ENCODE peak calls at places on chromosomes 7 and 10, in nine cellular contexts. Z is activated T-helper 1 cell treated with Interleukin-2 at 50 U/mL for 16 hours, M is skeletal muscle cell, V is COLO829, G is NCI-H1417 treated with DMSO at 0.1 percent for 48 hours, C is activated T-cell treated with anti-CD3 and anti-CD28 coated beads for 4 hours, D is PC-3, B is CMK, F is AG04449. X is an unnamed sample.
A peak's percentile ranks its signal among the peaks of the same experiment; 100 is the strongest.

GRCh38 chr7:148204639-148205292 is 385.8 kb upstream of the C7orf33 start:
- DNase-seq in F (no peak), G (peak; percentile 8), M (no peak), V (no peak), C (no peak), B (no peak), Z (no peak), D (no peak), X (no peak)

GRCh38 chr7:158973440-158973839 is 117.1 kb downstream of the DYNC2I1 start:
- DNase-seq in F (no peak), C (peak; percentile 21), D (peak; percentile 55), G (no peak), M (no peak), Z (no peak), B (no peak), V (peak; percentile 8), X (no peak)

GRCh38 chr7:25031432-25031831 is 51.5 kb upstream of the OSBPL3 start:
- DNase-seq in B (no peak), D (peak; percentile 11), C (no peak), V (no peak), M (no peak), G (no peak), F (no peak), Z (no peak), X (no peak)

GRCh38 chr10:100743626-100744135 is 1.7 kb upstream of the PAX2 start:
- DNase-seq in B (peak; percentile 68), F (no peak), V (peak; percentile 52), G (no peak), Z (no peak), C (no peak), M (no peak), D (peak; percentile 50), X (peak; percentile 30)

GRCh38 chr7:101935521-101936141 is 118.2 kb downstream of the CUX1 start:
- DNase-seq in Z (no peak), C (no peak), G (no peak), D (no peak), F (no peak), B (no peak), V (no peak), M (no peak), X (no peak)

GRCh38 chr10:72375585-72375984 is 20.9 kb upstream of the DNAJB12 start:
- DNase-seq in G (no peak), C (no peak), Z (no peak), F (no peak), V (no peak), D (peak; percentile 7), B (no peak), M (no peak), X (no peak)

GRCh38 chr10:97689637-97690036 is 2.6 kb upstream of the AVPI1 start:
- DNase-seq in F (peak; percentile 91), C (no peak), D (peak; percentile 88), G (no peak), M (peak; percentile 88), V (peak; percentile 29), B (no peak), Z (no peak), X (no peak)

GRCh38 chr10:27998178-27998953 is 513 bp downstream of the ODAD2 start:
- DNase-seq in V (no peak), Z (peak; percentile 4), M (no peak), C (no peak), B (peak; percentile 0), G (no peak), F (no peak), D (peak; percentile 27), X (no peak)

GRCh38 chr10:78335691-78336401 is 302.2 kb downstream of the RPS24 start:
- DNase-seq in V (no peak), Z (no peak), G (no peak), F (no peak), C (no peak), M (peak; percentile 20), D (peak; percentile 56), B (no peak), X (no peak)

GRCh38 chr7:73768661-73769480 is 1.2 kb downstream of the CLDN3 start:
- DNase-seq in V (no peak), D (no peak), C (no peak), Z (no peak), F (no peak), B (no peak), G (no peak), M (no peak), X (no peak)

GRCh38 chr10:43230909-43231522 is 35.8 kb downstream of the RASGEF1A start:
- DNase-seq in G (no peak), B (no peak), F (no peak), M (no peak), V (no peak), C (no peak), Z (no peak), D (no peak), X (no peak)

GRCh38 chr10:8058274-8059111 is 4.0 kb downstream of the GATA3 start:
- DNase-seq in Z (no peak), B (no peak), C (no peak), D (no peak), M (no peak), G (no peak), F (no peak), V (no peak), X (no peak)

GRCh38 chr10:91559170-91559569 is 73.7 kb downstream of the PPP1R3C start:
- DNase-seq in Z (no peak), M (no peak), G (no peak), C (no peak), B (no peak), F (no peak), V (no peak), D (no peak), X (no peak)

GRCh38 chr10:106612381-106612780 is 552.1 kb downstream of the SORCS1 start:
- DNase-seq in G (no peak), F (no peak), C (no peak), B (no peak), M (no peak), D (no peak), V (no peak), Z (no peak), X (no peak)

GRCh38 chr10:7337431-7338171 is 73.2 kb downstream of the SFMBT2 start:
- DNase-seq in G (no peak), D (no peak), M (no peak), B (no peak), F (no peak), C (no peak), V (no peak), Z (no peak), X (no peak)

GRCh38 chr7:31958216-31958615 is 112.0 kb downstream of the PDE1C start:
- DNase-seq in Z (no peak), M (no peak), D (no peak), F (no peak), V (no peak), G (no peak), B (no peak), C (no peak), X (no peak)

GRCh38 chr10:128047337-128047736 is 78.9 kb downstream of the MKI67 start:
- DNase-seq in D (peak; percentile 88), M (no peak), V (peak; percentile 6), Z (peak; percentile 73), F (no peak), G (no peak), C (peak; percentile 71), B (peak; percentile 34), X (peak; percentile 70)

GRCh38 chr10:3755440-3756359 is 29.3 kb downstream of the KLF6 start:
- DNase-seq in D (peak; percentile 32), Z (no peak), C (no peak), G (no peak), M (no peak), F (no peak), V (peak; percentile 45), B (no peak), X (no peak)

GRCh38 chr10:70222340-70222794 is 10.9 kb downstream of the PPA1 start:
- DNase-seq in G (no peak), F (no peak), C (no peak), B (no peak), Z (no peak), D (peak; percentile 99), M (no peak), V (no peak), X (no peak)

GRCh38 chr7:26200113-26200443 is 468 bp downstream of the HNRNPA2B1 start:
- DNase-seq in C (peak; percentile 72), Z (peak; percentile 57), B (no peak), G (no peak), V (no peak), M (no peak), D (peak; percentile 38), F (no peak), X (peak; percentile 67)

GRCh38 chr7:73906874-73907273 is 45.9 kb downstream of the TMEM270 start:
- DNase-seq in C (no peak), G (no peak), M (no peak), B (no peak), V (no peak), D (no peak), Z (no peak), F (no peak), X (no peak)

GRCh38 chr10:60570272-60570865 is 180.7 kb upstream of the ANK3 start:
- DNase-seq in C (no peak), G (no peak), F (no peak), D (no peak), B (no peak), Z (no peak), V (no peak), M (no peak), X (no peak)

GRCh38 chr10:22103701-22104100 is 100.2 kb upstream of the DNAJC1 start:
- DNase-seq in G (no peak), Z (no peak), V (peak; percentile 4), M (no peak), B (no peak), C (no peak), D (peak; percentile 25), F (no peak), X (no peak)

GRCh38 chr7:22607180-22607579 is 107.2 kb upstream of the STEAP1B start:
- DNase-seq in B (no peak), V (no peak), Z (no peak), C (no peak), G (no peak), F (no peak), D (no peak), M (no peak), X (no peak)

X was measured in stimulated activated CD8-positive, alpha-beta memory T cell treated with anti-CD3 and anti-CD28 coated beads, Interleukin-12 subunit alpha, Interleukin-12 subunit beta, amount 100 ng/mL, for 1 hour.